ENCODE peak calls at places on chromosomes 16 and 17, in eight cellular contexts. T, L, X, U, K, I, S and B are unnamed samples.

GRCh38 chr17:43848601-43849000 is 1.6 kb downstream of the CD300LG start:
- DNase-seq in I (no peak), L (no peak), S (no peak), T (no peak), X (no peak), K (no peak), U (no peak), B (no peak)

GRCh38 chr17:60463157-60463820 is 41.0 kb downstream of the CHCT1 start:
- DNase-seq in I (no peak), K (no peak), L (no peak), T (no peak), S (no peak), X (no peak), U (no peak), B (no peak)

GRCh38 chr17:39277110-39277509 is 51.4 kb upstream of the STAC2 start:
- DNase-seq in L (no peak), S (no peak), U (no peak), I (no peak), X (no peak), T (no peak), K (no peak), B (no peak)

GRCh38 chr16:72639494-72639893 is 408.4 kb downstream of the ZFHX3 start:
- DNase-seq in X (no peak), L (no peak), T (no peak), U (no peak), K (no peak), S (no peak), I (no peak), B (no peak)

GRCh38 chr16:30956601-30957455 is 726 bp upstream of the SETD1A start:
- DNase-seq in T (peak; percentile 89), X (peak; percentile 87), K (peak; percentile 93), S (no peak), L (peak; percentile 91), U (peak; percentile 85), I (peak; percentile 95), B (peak; percentile 84)

GRCh38 chr16:29820271-29820701 is at the start of gene MVP:
- DNase-seq in T (no peak), K (peak; percentile 73), L (no peak), X (peak; percentile 74), S (no peak), I (peak; percentile 92), U (no peak), B (no peak)

GRCh38 chr16:55480228-55480655 is 1.2 kb downstream of the MMP2 start:
- DNase-seq in I (peak; percentile 98), T (peak; percentile 73), L (peak; percentile 41), U (peak; percentile 67), K (peak; percentile 93), S (no peak), X (peak; percentile 91), B (peak; percentile 69)

GRCh38 chr16:84090212-84090611 is 26.5 kb downstream of the MBTPS1 start:
- DNase-seq in S (no peak), K (no peak), T (no peak), X (no peak), L (no peak), U (no peak), I (no peak), B (no peak)

GRCh38 chr17:9987779-9988585 is 82.9 kb upstream of the RCVRN start:
- DNase-seq in U (peak; percentile 59), L (peak; percentile 55), I (peak; percentile 27), T (peak; percentile 59), X (peak; percentile 32), K (peak; percentile 72), S (no peak), B (peak; percentile 76)

GRCh38 chr16:11465675-11466074 is 120.4 kb downstream of the RMI2 start:
- DNase-seq in K (no peak), X (no peak), I (no peak), U (no peak), T (no peak), S (no peak), L (no peak), B (no peak)